ENCODE peak calls at places on chromosomes 11 and 22, in four cellular contexts. N is T1000; X is anterior cingulate cortex; K is activated CD4-positive, alpha-beta T cell treated with anti-CD3 and anti-CD28 coated beads, Interleukin-2, amount 10 ng/mL, durations not matched to agents 7 days and 5 days. J is an unnamed sample.

GRCh38 chr11:16856022-16856471 is 117.6 kb downstream of the C11orf58 start:
- DNase-seq in N (no peak), X (no peak), K (no peak), J (no peak)

GRCh38 chr22:26701323-26701722 is 43.9 kb downstream of the MIAT start:
- DNase-seq in N (no peak), X (no peak), K (no peak), J (no peak)

GRCh38 chr11:113134605-113135004 is 173.4 kb downstream of the NCAM1 start:
- DNase-seq in N (no peak), X (no peak), K (no peak), J (no peak)

GRCh38 chr11:119666463-119667131 is 62.4 kb downstream of the NECTIN1 start:
- DNase-seq in N (peak; percentile 18), X (peak; percentile 59), K (peak; percentile 57), J (peak; percentile 64)

GRCh38 chr11:11583801-11584445 is 37.9 kb downstream of the GALNT18 start:
- DNase-seq in N (no peak), X (no peak), K (no peak), J (no peak)

GRCh38 chr22:41963453-41964105 is 5.7 kb upstream of the SEPTIN3 start:
- DNase-seq in N (no peak), X (peak; percentile 65), K (no peak), J (no peak)

GRCh38 chr22:32617271-32617670 is 142.7 kb downstream of the FBXO7 start:
- DNase-seq in N (no peak), X (no peak), K (no peak), J (no peak)

GRCh38 chr11:97398246-97398645 is 1008.4 kb downstream of the JRKL start:
- DNase-seq in N (no peak), X (no peak), K (no peak), J (no peak)

GRCh38 chr11:34653851-34654490 is 33.1 kb downstream of the EHF start:
- DNase-seq in N (peak; percentile 80), X (no peak), K (no peak), J (no peak)

GRCh38 chr11:92440701-92441338 is 216.2 kb downstream of the FAT3 start:
- DNase-seq in N (no peak), X (no peak), K (no peak), J (no peak)

GRCh38 chr22:20503816-20504215 is 3.6 kb upstream of the MED15 start:
- DNase-seq in N (peak; percentile 59), X (no peak), K (no peak), J (no peak)

GRCh38 chr22:49351761-49352221 is 475.9 kb downstream of the BRD1 start:
- DNase-seq in N (no peak), X (no peak), K (no peak), J (no peak)

GRCh38 chr11:66976048-66976467 is 954 bp downstream of the C11orf86 start:
- DNase-seq in N (no peak), X (no peak), K (no peak), J (no peak)

GRCh38 chr11:74731301-74732094 is at the start of gene CHRDL2:
- DNase-seq in N (no peak), X (no peak), K (no peak), J (peak; percentile 44)

GRCh38 chr22:29310065-29310862 is 3.8 kb downstream of the GAS2L1 start:
- DNase-seq in N (no peak), X (no peak), K (no peak), J (no peak)

GRCh38 chr11:131025020-131025419 is 108.7 kb upstream of the SNX19 start:
- DNase-seq in N (no peak), X (no peak), K (no peak), J (no peak)

GRCh38 chr11:105000167-105000566 is 22.8 kb downstream of the CASP5 start:
- DNase-seq in N (no peak), X (no peak), K (no peak), J (no peak)

GRCh38 chr11:126424471-126425039 is 69.1 kb downstream of the ST3GAL4 start:
- DNase-seq in N (no peak), X (no peak), K (no peak), J (no peak)

GRCh38 chr11:69966583-69966835 is 111.6 kb upstream of the ANO1 start:
- DNase-seq in N (no peak), X (no peak), K (no peak), J (no peak)

J was measured in NCI-H146.